ENCODE peak calls at places on chromosomes 3 and 15, in six cellular contexts. One of them, this sample, is unnamed.

GRCh38 chr3:53350652-53351051 is 3.3 kb upstream of the DCP1A start:
- DNase-seq in activated CD4-positive, alpha-beta T cell treated with anti-CD3 and anti-CD28 coated beads for 24 hours: no peak
- DNase-seq in central memory CD4-positive, alpha-beta T cell: no peak
- DNase-seq in activated naive CD8-positive, alpha-beta T cell treated with anti-CD3 and anti-CD28 coated beads, Interleukin-2, amount 50 U/mL, for 16 hours: no peak
- DNase-seq in activated T-cell treated with anti-CD3 and anti-CD28 coated beads, Interleukin-2, amount 50 U/mL, for 24 hours: no peak
- DNase-seq in SJSA1: peak
- DNase-seq in this sample: no peak

GRCh38 chr3:39638286-39638685 is 170.8 kb downstream of the MOBP start:
- DNase-seq in activated naive CD8-positive, alpha-beta T cell treated with anti-CD3 and anti-CD28 coated beads, Interleukin-2, amount 50 U/mL, for 16 hours: no peak
- DNase-seq in activated T-cell treated with anti-CD3 and anti-CD28 coated beads, Interleukin-2, amount 50 U/mL, for 24 hours: no peak
- DNase-seq in central memory CD4-positive, alpha-beta T cell: no peak
- DNase-seq in activated CD4-positive, alpha-beta T cell treated with anti-CD3 and anti-CD28 coated beads for 24 hours: no peak
- DNase-seq in SJSA1: no peak
- DNase-seq in this sample: no peak

GRCh38 chr3:159234306-159234705 is 432.5 kb downstream of the MFSD1 start:
- DNase-seq in central memory CD4-positive, alpha-beta T cell: no peak
- DNase-seq in SJSA1: peak
- DNase-seq in activated T-cell treated with anti-CD3 and anti-CD28 coated beads, Interleukin-2, amount 50 U/mL, for 24 hours: no peak
- DNase-seq in activated naive CD8-positive, alpha-beta T cell treated with anti-CD3 and anti-CD28 coated beads, Interleukin-2, amount 50 U/mL, for 16 hours: no peak
- DNase-seq in activated CD4-positive, alpha-beta T cell treated with anti-CD3 and anti-CD28 coated beads for 24 hours: no peak
- DNase-seq in this sample: no peak

GRCh38 chr3:128280466-128281455 is 127.5 kb downstream of the EEFSEC start:
- DNase-seq in central memory CD4-positive, alpha-beta T cell: no peak
- DNase-seq in activated naive CD8-positive, alpha-beta T cell treated with anti-CD3 and anti-CD28 coated beads, Interleukin-2, amount 50 U/mL, for 16 hours: no peak
- DNase-seq in activated CD4-positive, alpha-beta T cell treated with anti-CD3 and anti-CD28 coated beads for 24 hours: no peak
- DNase-seq in SJSA1: no peak
- DNase-seq in activated T-cell treated with anti-CD3 and anti-CD28 coated beads, Interleukin-2, amount 50 U/mL, for 24 hours: no peak
- DNase-seq in this sample: peak

GRCh38 chr3:170180107-170180951 is 1.2 kb downstream of the PHC3 start:
- DNase-seq in activated CD4-positive, alpha-beta T cell treated with anti-CD3 and anti-CD28 coated beads for 24 hours: no peak
- DNase-seq in activated naive CD8-positive, alpha-beta T cell treated with anti-CD3 and anti-CD28 coated beads, Interleukin-2, amount 50 U/mL, for 16 hours: no peak
- DNase-seq in central memory CD4-positive, alpha-beta T cell: peak
- DNase-seq in SJSA1: peak
- DNase-seq in activated T-cell treated with anti-CD3 and anti-CD28 coated beads, Interleukin-2, amount 50 U/mL, for 24 hours: peak
- DNase-seq in this sample: no peak

GRCh38 chr3:112579232-112579631 is 17.4 kb downstream of the SLC35A5 start:
- DNase-seq in SJSA1: no peak
- DNase-seq in central memory CD4-positive, alpha-beta T cell: no peak
- DNase-seq in activated naive CD8-positive, alpha-beta T cell treated with anti-CD3 and anti-CD28 coated beads, Interleukin-2, amount 50 U/mL, for 16 hours: no peak
- DNase-seq in activated CD4-positive, alpha-beta T cell treated with anti-CD3 and anti-CD28 coated beads for 24 hours: no peak
- DNase-seq in activated T-cell treated with anti-CD3 and anti-CD28 coated beads, Interleukin-2, amount 50 U/mL, for 24 hours: no peak
- DNase-seq in this sample: no peak

GRCh38 chr3:170584585-170585007 is 1.3 kb downstream of the SLC7A14 start:
- DNase-seq in activated naive CD8-positive, alpha-beta T cell treated with anti-CD3 and anti-CD28 coated beads, Interleukin-2, amount 50 U/mL, for 16 hours: no peak
- DNase-seq in activated T-cell treated with anti-CD3 and anti-CD28 coated beads, Interleukin-2, amount 50 U/mL, for 24 hours: peak
- DNase-seq in central memory CD4-positive, alpha-beta T cell: peak
- DNase-seq in activated CD4-positive, alpha-beta T cell treated with anti-CD3 and anti-CD28 coated beads for 24 hours: peak
- DNase-seq in SJSA1: peak
- DNase-seq in this sample: peak

GRCh38 chr15:62240121-62240520 is 75.0 kb upstream of the C2CD4B start:
- DNase-seq in central memory CD4-positive, alpha-beta T cell: no peak
- DNase-seq in activated T-cell treated with anti-CD3 and anti-CD28 coated beads, Interleukin-2, amount 50 U/mL, for 24 hours: no peak
- DNase-seq in SJSA1: no peak
- DNase-seq in activated naive CD8-positive, alpha-beta T cell treated with anti-CD3 and anti-CD28 coated beads, Interleukin-2, amount 50 U/mL, for 16 hours: no peak
- DNase-seq in activated CD4-positive, alpha-beta T cell treated with anti-CD3 and anti-CD28 coated beads for 24 hours: no peak
- DNase-seq in this sample: no peak

GRCh38 chr15:25236861-25237155 is 202.0 kb downstream of the UBE3A start:
- DNase-seq in activated CD4-positive, alpha-beta T cell treated with anti-CD3 and anti-CD28 coated beads for 24 hours: no peak
- DNase-seq in SJSA1: no peak
- DNase-seq in activated naive CD8-positive, alpha-beta T cell treated with anti-CD3 and anti-CD28 coated beads, Interleukin-2, amount 50 U/mL, for 16 hours: no peak
- DNase-seq in activated T-cell treated with anti-CD3 and anti-CD28 coated beads, Interleukin-2, amount 50 U/mL, for 24 hours: no peak
- DNase-seq in central memory CD4-positive, alpha-beta T cell: no peak
- DNase-seq in this sample: no peak

GRCh38 chr3:114333180-114333922 is 39.5 kb downstream of the TIGIT start:
- DNase-seq in activated naive CD8-positive, alpha-beta T cell treated with anti-CD3 and anti-CD28 coated beads, Interleukin-2, amount 50 U/mL, for 16 hours: no peak
- DNase-seq in activated T-cell treated with anti-CD3 and anti-CD28 coated beads, Interleukin-2, amount 50 U/mL, for 24 hours: no peak
- DNase-seq in SJSA1: no peak
- DNase-seq in activated CD4-positive, alpha-beta T cell treated with anti-CD3 and anti-CD28 coated beads for 24 hours: no peak
- DNase-seq in central memory CD4-positive, alpha-beta T cell: no peak
- DNase-seq in this sample: no peak

GRCh38 chr3:130925628-130926027 is 31.7 kb downstream of the ATP2C1 start:
- DNase-seq in SJSA1: peak
- DNase-seq in activated naive CD8-positive, alpha-beta T cell treated with anti-CD3 and anti-CD28 coated beads, Interleukin-2, amount 50 U/mL, for 16 hours: no peak
- DNase-seq in activated T-cell treated with anti-CD3 and anti-CD28 coated beads, Interleukin-2, amount 50 U/mL, for 24 hours: no peak
- DNase-seq in activated CD4-positive, alpha-beta T cell treated with anti-CD3 and anti-CD28 coated beads for 24 hours: no peak
- DNase-seq in central memory CD4-positive, alpha-beta T cell: no peak
- DNase-seq in this sample: no peak

GRCh38 chr3:12708584-12709192 is 44.8 kb upstream of the RAF1 start:
- DNase-seq in activated CD4-positive, alpha-beta T cell treated with anti-CD3 and anti-CD28 coated beads for 24 hours: no peak
- DNase-seq in activated naive CD8-positive, alpha-beta T cell treated with anti-CD3 and anti-CD28 coated beads, Interleukin-2, amount 50 U/mL, for 16 hours: no peak
- DNase-seq in SJSA1: no peak
- DNase-seq in central memory CD4-positive, alpha-beta T cell: no peak
- DNase-seq in activated T-cell treated with anti-CD3 and anti-CD28 coated beads, Interleukin-2, amount 50 U/mL, for 24 hours: no peak
- DNase-seq in this sample: no peak

GRCh38 chr3:159517105-159517504 is 471.5 kb upstream of the IL12A start:
- DNase-seq in SJSA1: no peak
- DNase-seq in central memory CD4-positive, alpha-beta T cell: no peak
- DNase-seq in activated naive CD8-positive, alpha-beta T cell treated with anti-CD3 and anti-CD28 coated beads, Interleukin-2, amount 50 U/mL, for 16 hours: no peak
- DNase-seq in activated T-cell treated with anti-CD3 and anti-CD28 coated beads, Interleukin-2, amount 50 U/mL, for 24 hours: no peak
- DNase-seq in activated CD4-positive, alpha-beta T cell treated with anti-CD3 and anti-CD28 coated beads for 24 hours: no peak
- DNase-seq in this sample: no peak

GRCh38 chr3:175608351-175608750 is 749.2 kb downstream of the NAALADL2 start:
- DNase-seq in activated T-cell treated with anti-CD3 and anti-CD28 coated beads, Interleukin-2, amount 50 U/mL, for 24 hours: no peak
- DNase-seq in activated CD4-positive, alpha-beta T cell treated with anti-CD3 and anti-CD28 coated beads for 24 hours: no peak
- DNase-seq in central memory CD4-positive, alpha-beta T cell: no peak
- DNase-seq in activated naive CD8-positive, alpha-beta T cell treated with anti-CD3 and anti-CD28 coated beads, Interleukin-2, amount 50 U/mL, for 16 hours: no peak
- DNase-seq in SJSA1: no peak
- DNase-seq in this sample: no peak

GRCh38 chr3:25567390-25567789 is 97.3 kb downstream of the TOP2B start:
- DNase-seq in central memory CD4-positive, alpha-beta T cell: no peak
- DNase-seq in activated T-cell treated with anti-CD3 and anti-CD28 coated beads, Interleukin-2, amount 50 U/mL, for 24 hours: no peak
- DNase-seq in activated naive CD8-positive, alpha-beta T cell treated with anti-CD3 and anti-CD28 coated beads, Interleukin-2, amount 50 U/mL, for 16 hours: no peak
- DNase-seq in activated CD4-positive, alpha-beta T cell treated with anti-CD3 and anti-CD28 coated beads for 24 hours: no peak
- DNase-seq in SJSA1: no peak
- DNase-seq in this sample: no peak

GRCh38 chr3:39295184-39295775 is 15.4 kb upstream of the CX3CR1 start:
- DNase-seq in SJSA1: no peak
- DNase-seq in activated naive CD8-positive, alpha-beta T cell treated with anti-CD3 and anti-CD28 coated beads, Interleukin-2, amount 50 U/mL, for 16 hours: no peak
- DNase-seq in activated T-cell treated with anti-CD3 and anti-CD28 coated beads, Interleukin-2, amount 50 U/mL, for 24 hours: no peak
- DNase-seq in activated CD4-positive, alpha-beta T cell treated with anti-CD3 and anti-CD28 coated beads for 24 hours: no peak
- DNase-seq in central memory CD4-positive, alpha-beta T cell: no peak
- DNase-seq in this sample: no peak

GRCh38 chr15:66877558-66878285 is 175.7 kb downstream of the SMAD6 start:
- DNase-seq in activated naive CD8-positive, alpha-beta T cell treated with anti-CD3 and anti-CD28 coated beads, Interleukin-2, amount 50 U/mL, for 16 hours: no peak
- DNase-seq in central memory CD4-positive, alpha-beta T cell: no peak
- DNase-seq in activated T-cell treated with anti-CD3 and anti-CD28 coated beads, Interleukin-2, amount 50 U/mL, for 24 hours: no peak
- DNase-seq in activated CD4-positive, alpha-beta T cell treated with anti-CD3 and anti-CD28 coated beads for 24 hours: no peak
- DNase-seq in SJSA1: no peak
- DNase-seq in this sample: peak

GRCh38 chr3:106212658-106213222 is 343.9 kb upstream of the CBLB start:
- DNase-seq in SJSA1: no peak
- DNase-seq in activated naive CD8-positive, alpha-beta T cell treated with anti-CD3 and anti-CD28 coated beads, Interleukin-2, amount 50 U/mL, for 16 hours: no peak
- DNase-seq in central memory CD4-positive, alpha-beta T cell: no peak
- DNase-seq in activated T-cell treated with anti-CD3 and anti-CD28 coated beads, Interleukin-2, amount 50 U/mL, for 24 hours: no peak
- DNase-seq in activated CD4-positive, alpha-beta T cell treated with anti-CD3 and anti-CD28 coated beads for 24 hours: no peak
- DNase-seq in this sample: no peak

GRCh38 chr15:62603757-62604156 is 438.7 kb upstream of the C2CD4B start:
- DNase-seq in activated CD4-positive, alpha-beta T cell treated with anti-CD3 and anti-CD28 coated beads for 24 hours: no peak
- DNase-seq in central memory CD4-positive, alpha-beta T cell: no peak
- DNase-seq in activated T-cell treated with anti-CD3 and anti-CD28 coated beads, Interleukin-2, amount 50 U/mL, for 24 hours: no peak
- DNase-seq in SJSA1: no peak
- DNase-seq in activated naive CD8-positive, alpha-beta T cell treated with anti-CD3 and anti-CD28 coated beads, Interleukin-2, amount 50 U/mL, for 16 hours: no peak
- DNase-seq in this sample: no peak

GRCh38 chr3:108031893-108032292 is 58.9 kb downstream of the CD47 start:
- DNase-seq in activated CD4-positive, alpha-beta T cell treated with anti-CD3 and anti-CD28 coated beads for 24 hours: no peak
- DNase-seq in SJSA1: no peak
- DNase-seq in activated T-cell treated with anti-CD3 and anti-CD28 coated beads, Interleukin-2, amount 50 U/mL, for 24 hours: no peak
- DNase-seq in activated naive CD8-positive, alpha-beta T cell treated with anti-CD3 and anti-CD28 coated beads, Interleukin-2, amount 50 U/mL, for 16 hours: no peak
- DNase-seq in central memory CD4-positive, alpha-beta T cell: no peak
- DNase-seq in this sample: no peak

GRCh38 chr15:101807345-101807945 is 4.1 kb downstream of the OR4F6 start:
- DNase-seq in SJSA1: peak
- DNase-seq in activated CD4-positive, alpha-beta T cell treated with anti-CD3 and anti-CD28 coated beads for 24 hours: no peak
- DNase-seq in central memory CD4-positive, alpha-beta T cell: no peak
- DNase-seq in activated naive CD8-positive, alpha-beta T cell treated with anti-CD3 and anti-CD28 coated beads, Interleukin-2, amount 50 U/mL, for 16 hours: no peak
- DNase-seq in activated T-cell treated with anti-CD3 and anti-CD28 coated beads, Interleukin-2, amount 50 U/mL, for 24 hours: no peak
- DNase-seq in this sample: no peak

GRCh38 chr3:194344012-194344411 is 7.1 kb downstream of the CPN2 start:
- DNase-seq in activated T-cell treated with anti-CD3 and anti-CD28 coated beads, Interleukin-2, amount 50 U/mL, for 24 hours: peak
- DNase-seq in central memory CD4-positive, alpha-beta T cell: peak
- DNase-seq in activated CD4-positive, alpha-beta T cell treated with anti-CD3 and anti-CD28 coated beads for 24 hours: peak
- DNase-seq in activated naive CD8-positive, alpha-beta T cell treated with anti-CD3 and anti-CD28 coated beads, Interleukin-2, amount 50 U/mL, for 16 hours: peak
- DNase-seq in SJSA1: peak
- DNase-seq in this sample: peak

GRCh38 chr3:49908378-49909199 is 4.9 kb upstream of the MST1R start:
- DNase-seq in activated CD4-positive, alpha-beta T cell treated with anti-CD3 and anti-CD28 coated beads for 24 hours: no peak
- DNase-seq in central memory CD4-positive, alpha-beta T cell: no peak
- DNase-seq in activated naive CD8-positive, alpha-beta T cell treated with anti-CD3 and anti-CD28 coated beads, Interleukin-2, amount 50 U/mL, for 16 hours: no peak
- DNase-seq in activated T-cell treated with anti-CD3 and anti-CD28 coated beads, Interleukin-2, amount 50 U/mL, for 24 hours: no peak
- DNase-seq in SJSA1: no peak
- DNase-seq in this sample: peak

GRCh38 chr3:171351676-171352075 is 108.5 kb downstream of the TNIK start:
- DNase-seq in activated naive CD8-positive, alpha-beta T cell treated with anti-CD3 and anti-CD28 coated beads, Interleukin-2, amount 50 U/mL, for 16 hours: no peak
- DNase-seq in SJSA1: peak
- DNase-seq in central memory CD4-positive, alpha-beta T cell: no peak
- DNase-seq in activated T-cell treated with anti-CD3 and anti-CD28 coated beads, Interleukin-2, amount 50 U/mL, for 24 hours: no peak
- DNase-seq in activated CD4-positive, alpha-beta T cell treated with anti-CD3 and anti-CD28 coated beads for 24 hours: no peak
- DNase-seq in this sample: no peak

GRCh38 chr3:117355566-117355965 is 646.0 kb downstream of the TUSC7 start:
- DNase-seq in SJSA1: peak
- DNase-seq in activated T-cell treated with anti-CD3 and anti-CD28 coated beads, Interleukin-2, amount 50 U/mL, for 24 hours: no peak
- DNase-seq in central memory CD4-positive, alpha-beta T cell: no peak
- DNase-seq in activated CD4-positive, alpha-beta T cell treated with anti-CD3 and anti-CD28 coated beads for 24 hours: no peak
- DNase-seq in activated naive CD8-positive, alpha-beta T cell treated with anti-CD3 and anti-CD28 coated beads, Interleukin-2, amount 50 U/mL, for 16 hours: no peak
- DNase-seq in this sample: no peak

GRCh38 chr15:27973886-27974285 is 125.2 kb downstream of the OCA2 start:
- DNase-seq in central memory CD4-positive, alpha-beta T cell: no peak
- DNase-seq in activated T-cell treated with anti-CD3 and anti-CD28 coated beads, Interleukin-2, amount 50 U/mL, for 24 hours: no peak
- DNase-seq in activated CD4-positive, alpha-beta T cell treated with anti-CD3 and anti-CD28 coated beads for 24 hours: no peak
- DNase-seq in SJSA1: no peak
- DNase-seq in activated naive CD8-positive, alpha-beta T cell treated with anti-CD3 and anti-CD28 coated beads, Interleukin-2, amount 50 U/mL, for 16 hours: no peak
- DNase-seq in this sample: no peak

GRCh38 chr3:149283401-149283800 is 50.0 kb downstream of the TM4SF18 start:
- DNase-seq in activated CD4-positive, alpha-beta T cell treated with anti-CD3 and anti-CD28 coated beads for 24 hours: no peak
- DNase-seq in SJSA1: no peak
- DNase-seq in central memory CD4-positive, alpha-beta T cell: no peak
- DNase-seq in activated naive CD8-positive, alpha-beta T cell treated with anti-CD3 and anti-CD28 coated beads, Interleukin-2, amount 50 U/mL, for 16 hours: no peak
- DNase-seq in activated T-cell treated with anti-CD3 and anti-CD28 coated beads, Interleukin-2, amount 50 U/mL, for 24 hours: no peak
- DNase-seq in this sample: no peak

GRCh38 chr15:68768321-68768720 is 52.4 kb downstream of the ANP32A start:
- DNase-seq in activated CD4-positive, alpha-beta T cell treated with anti-CD3 and anti-CD28 coated beads for 24 hours: no peak
- DNase-seq in activated naive CD8-positive, alpha-beta T cell treated with anti-CD3 and anti-CD28 coated beads, Interleukin-2, amount 50 U/mL, for 16 hours: no peak
- DNase-seq in SJSA1: no peak
- DNase-seq in activated T-cell treated with anti-CD3 and anti-CD28 coated beads, Interleukin-2, amount 50 U/mL, for 24 hours: no peak
- DNase-seq in central memory CD4-positive, alpha-beta T cell: no peak
- DNase-seq in this sample: no peak

This sample was measured in ecto neural progenitor cell.